ENCODE peak calls at places on chromosomes 13 and 19, in six cellular contexts. I, X, J, W, L and D are unnamed samples.

GRCh38 chr13:112329376-112329775 is 46.8 kb upstream of the SPACA7 start:
- DNase-seq in J (no peak), I (no peak), W (no peak), L (no peak), X (no peak), D (no peak)

GRCh38 chr13:27476943-27477681 is 26.7 kb upstream of the MTIF3 start:
- DNase-seq in J (no peak), W (peak), I (peak), X (no peak), L (peak), D (no peak)

GRCh38 chr19:1105217-1105872 is 1.6 kb downstream of the GPX4 start:
- DNase-seq in W (no peak), X (no peak), I (peak), J (no peak), L (no peak), D (no peak)

GRCh38 chr13:98787986-98788385 is 35.5 kb upstream of the SLC15A1 start:
- DNase-seq in L (no peak), X (no peak), J (no peak), W (no peak), I (no peak), D (no peak)

GRCh38 chr13:96821381-96821780 is 172.9 kb downstream of the OXGR1 start:
- DNase-seq in W (no peak), I (peak), L (peak), X (no peak), J (no peak), D (peak)

GRCh38 chr13:23462815-23463559 is 29.5 kb upstream of the SACS start:
- DNase-seq in X (no peak), L (peak), J (no peak), I (peak), W (no peak), D (peak)

GRCh38 chr19:34767967-34768366 is 5.0 kb downstream of the ZNF599 start:
- DNase-seq in L (no peak), X (no peak), W (no peak), I (no peak), J (no peak), D (no peak)

GRCh38 chr19:33226550-33227241 is 1.0 kb upstream of the SLC7A10 start:
- DNase-seq in X (peak), W (no peak), J (peak), I (no peak), L (no peak), D (peak)

GRCh38 chr13:52906122-52906903 is 57.9 kb upstream of the PCDH8 start:
- DNase-seq in W (no peak), L (no peak), J (peak), I (no peak), X (no peak), D (no peak)

GRCh38 chr19:9934132-9934950 is 2.0 kb downstream of the OLFM2 start:
- DNase-seq in W (peak), X (peak), J (peak), I (peak), L (peak), D (peak)

GRCh38 chr13:23692816-23693215 is 122.6 kb downstream of the TNFRSF19 start:
- DNase-seq in L (no peak), W (no peak), J (no peak), I (no peak), X (no peak), D (no peak)

GRCh38 chr19:55935206-55935605 is 3.1 kb upstream of the NLRP13 start:
- DNase-seq in L (no peak), I (no peak), W (no peak), X (no peak), J (no peak), D (no peak)

GRCh38 chr13:34943675-34944634 is 1.9 kb downstream of the NBEA start:
- DNase-seq in W (no peak), L (no peak), X (no peak), J (no peak), I (no peak), D (no peak)